ENCODE peak calls at places on chromosomes 11 and 22, in nine cellular contexts. One of them, this sample, is unnamed. For H3K4me1, the result is how much of the 10 kb centered on the place peaks cover.

GRCh38 chr11:78038697-78039313 is 15.7 kb upstream of the KCTD14 start:
- DNase-seq in mucosa of descending colon: peak
- DNase-seq in fibroblast of lung: peak
- DNase-seq in lung: peak
- DNase-seq in tibial artery: no peak
- DNase-seq in cardiac muscle cell: no peak
- DNase-seq in PC-9: no peak
- DNase-seq in DND-41: no peak
- DNase-seq in CD8-positive, alpha-beta T cell: no peak
- DNase-seq in this sample: no peak

GRCh38 chr11:1854132-1854948 is 1.5 kb downstream of the LSP1 start:
- DNase-seq in CD8-positive, alpha-beta T cell: no peak
- DNase-seq in mucosa of descending colon: peak
- DNase-seq in DND-41: no peak
- DNase-seq in cardiac muscle cell: no peak
- DNase-seq in lung: no peak
- DNase-seq in tibial artery: no peak
- DNase-seq in PC-9: no peak
- DNase-seq in fibroblast of lung: no peak
- DNase-seq in this sample: no peak

GRCh38 chr22:36374603-36375024 is 13.2 kb downstream of the MYH9 start:
- DNase-seq in tibial artery: no peak
- DNase-seq in CD8-positive, alpha-beta T cell: peak
- DNase-seq in cardiac muscle cell: no peak
- DNase-seq in lung: no peak
- DNase-seq in DND-41: no peak
- DNase-seq in fibroblast of lung: peak
- DNase-seq in PC-9: peak
- DNase-seq in mucosa of descending colon: peak
- DNase-seq in this sample: peak

GRCh38 chr11:66221726-66222236 is 46.7 kb upstream of the RAB1B start:
- DNase-seq in DND-41: no peak
- DNase-seq in lung: no peak
- DNase-seq in cardiac muscle cell: no peak
- DNase-seq in tibial artery: peak
- DNase-seq in fibroblast of lung: no peak
- DNase-seq in PC-9: no peak
- DNase-seq in CD8-positive, alpha-beta T cell: no peak
- DNase-seq in mucosa of descending colon: no peak
- DNase-seq in this sample: no peak

GRCh38 chr11:17406082-17406817 is 17.8 kb upstream of the KCNJ11 start:
- DNase-seq in cardiac muscle cell: no peak
- DNase-seq in DND-41: no peak
- DNase-seq in mucosa of descending colon: no peak
- DNase-seq in fibroblast of lung: no peak
- DNase-seq in PC-9: no peak
- DNase-seq in tibial artery: no peak
- DNase-seq in CD8-positive, alpha-beta T cell: no peak
- DNase-seq in lung: peak
- DNase-seq in this sample: peak

GRCh38 chr11:78525720-78526119 is 48.9 kb downstream of the NARS2 start:
- DNase-seq in tibial artery: no peak
- DNase-seq in mucosa of descending colon: no peak
- DNase-seq in DND-41: no peak
- DNase-seq in PC-9: no peak
- DNase-seq in cardiac muscle cell: no peak
- DNase-seq in CD8-positive, alpha-beta T cell: no peak
- DNase-seq in fibroblast of lung: peak
- DNase-seq in lung: no peak
- DNase-seq in this sample: no peak

GRCh38 chr11:126655807-126656128 is 300.3 kb downstream of the ST3GAL4 start:
- DNase-seq in mucosa of descending colon: no peak
- DNase-seq in tibial artery: no peak
- DNase-seq in cardiac muscle cell: no peak
- DNase-seq in lung: no peak
- DNase-seq in DND-41: no peak
- DNase-seq in PC-9: no peak
- DNase-seq in CD8-positive, alpha-beta T cell: no peak
- DNase-seq in fibroblast of lung: peak
- DNase-seq in this sample: no peak

GRCh38 chr11:69509846-69510390 is 28.5 kb downstream of the LINC01488 start:
- DNase-seq in PC-9: no peak
- DNase-seq in mucosa of descending colon: no peak
- DNase-seq in DND-41: no peak
- DNase-seq in tibial artery: no peak
- DNase-seq in lung: no peak
- DNase-seq in fibroblast of lung: no peak
- DNase-seq in CD8-positive, alpha-beta T cell: no peak
- DNase-seq in cardiac muscle cell: no peak
- DNase-seq in this sample: no peak

GRCh38 chr11:10022764-10023163 is 271.3 kb downstream of the SBF2 start:
- DNase-seq in lung: no peak
- DNase-seq in tibial artery: no peak
- DNase-seq in CD8-positive, alpha-beta T cell: no peak
- DNase-seq in cardiac muscle cell: no peak
- DNase-seq in PC-9: no peak
- DNase-seq in mucosa of descending colon: no peak
- DNase-seq in fibroblast of lung: no peak
- DNase-seq in DND-41: no peak
- DNase-seq in this sample: no peak

GRCh38 chr11:10322830-10323792 is 18.2 kb downstream of the ADM start:
- DNase-seq in DND-41: peak
- DNase-seq in cardiac muscle cell: peak
- DNase-seq in PC-9: peak
- DNase-seq in tibial artery: peak
- DNase-seq in lung: no peak
- DNase-seq in CD8-positive, alpha-beta T cell: peak
- DNase-seq in mucosa of descending colon: no peak
- DNase-seq in fibroblast of lung: peak
- DNase-seq in this sample: peak

GRCh38 chr11:111236355-111236754 is 9.2 kb upstream of the POU2AF2 start:
- DNase-seq in DND-41: no peak
- DNase-seq in fibroblast of lung: no peak
- DNase-seq in PC-9: no peak
- DNase-seq in mucosa of descending colon: no peak
- DNase-seq in lung: no peak
- DNase-seq in CD8-positive, alpha-beta T cell: no peak
- DNase-seq in cardiac muscle cell: no peak
- DNase-seq in tibial artery: no peak
- DNase-seq in this sample: no peak

DNA sequence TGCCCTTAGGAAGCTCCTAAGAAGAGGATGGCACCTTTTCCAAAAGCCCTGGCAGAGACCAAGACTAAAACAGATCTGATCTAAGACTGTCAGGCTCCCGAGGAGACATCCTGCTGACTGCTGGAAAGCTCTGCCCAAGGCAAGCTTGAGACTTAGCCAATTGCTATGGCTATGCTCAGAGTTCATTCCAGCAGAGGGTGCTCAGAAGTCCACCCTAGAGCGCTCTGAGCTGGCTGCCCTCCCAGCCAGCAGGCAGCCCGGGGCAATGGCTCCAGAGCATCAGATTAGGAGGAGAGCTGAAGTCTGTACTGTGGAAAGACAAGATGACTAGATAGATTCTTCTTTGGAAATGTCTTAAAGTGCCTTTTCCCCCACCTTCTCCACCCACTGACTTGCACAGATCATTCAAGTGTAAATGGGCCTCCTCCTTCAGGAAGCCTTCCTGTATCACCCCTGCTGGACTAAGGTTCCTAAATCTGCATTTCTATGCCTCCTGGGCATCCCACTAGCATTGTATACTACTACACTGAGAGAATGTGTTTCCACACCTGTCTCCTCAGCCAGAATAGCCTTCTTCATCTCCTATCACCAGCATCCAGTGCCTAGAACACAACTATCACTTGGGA is 23.4 kb downstream of the LRRC55 start:
- DNase-seq in lung: no peak
- DNase-seq in mucosa of descending colon: no peak
- DNase-seq in tibial artery: no peak
- DNase-seq in DND-41: no peak
- DNase-seq in CD8-positive, alpha-beta T cell: no peak
- DNase-seq in cardiac muscle cell: no peak
- DNase-seq in PC-9: no peak
- DNase-seq in fibroblast of lung: peak
- DNase-seq in this sample: no peak
- H3K4me3 ChIP-seq in lung: no peak
- H3K4me3 ChIP-seq in mucosa of descending colon: no peak
- H3K4me3 ChIP-seq in tibial artery: no peak
- H3K4me3 ChIP-seq in DND-41: no peak
- H3K4me3 ChIP-seq in CD8-positive, alpha-beta T cell: no peak
- H3K4me3 ChIP-seq in cardiac muscle cell: no peak
- H3K4me3 ChIP-seq in PC-9: no peak
- H3K4me3 ChIP-seq in fibroblast of lung: no peak
- H3K4me3 ChIP-seq in this sample: no peak

GRCh38 chr11:103547691-103548090 is 438.5 kb downstream of the DYNC2H1 start:
- DNase-seq in fibroblast of lung: no peak
- DNase-seq in PC-9: no peak
- DNase-seq in CD8-positive, alpha-beta T cell: no peak
- DNase-seq in DND-41: no peak
- DNase-seq in tibial artery: no peak
- DNase-seq in lung: no peak
- DNase-seq in mucosa of descending colon: no peak
- DNase-seq in cardiac muscle cell: no peak
- DNase-seq in this sample: no peak
- TF ChIP-seq CTCF in fibroblast of lung: no peak
- TF ChIP-seq CTCF in PC-9: no peak
- TF ChIP-seq CTCF in CD8-positive, alpha-beta T cell: no peak
- TF ChIP-seq CTCF in DND-41: no peak
- TF ChIP-seq CTCF in tibial artery: no peak
- TF ChIP-seq CTCF in lung: no peak
- TF ChIP-seq CTCF in mucosa of descending colon: no peak
- TF ChIP-seq CTCF in cardiac muscle cell: no peak
- TF ChIP-seq CTCF in this sample: no peak

GRCh38 chr11:114258696-114259095 is 37.5 kb upstream of the NNMT start:
- DNase-seq in fibroblast of lung: no peak
- DNase-seq in PC-9: no peak
- DNase-seq in mucosa of descending colon: no peak
- DNase-seq in lung: no peak
- DNase-seq in cardiac muscle cell: no peak
- DNase-seq in DND-41: no peak
- DNase-seq in CD8-positive, alpha-beta T cell: no peak
- DNase-seq in tibial artery: no peak
- DNase-seq in this sample: no peak
- H3K4me1 ChIP-seq in fibroblast of lung: under half
- H3K4me1 ChIP-seq in PC-9: under half
- H3K4me1 ChIP-seq in mucosa of descending colon: under half
- H3K4me1 ChIP-seq in lung: under half
- H3K4me1 ChIP-seq in cardiac muscle cell: under half
- H3K4me1 ChIP-seq in DND-41: under half
- H3K4me1 ChIP-seq in CD8-positive, alpha-beta T cell: under half
- H3K4me1 ChIP-seq in tibial artery: under half
- H3K4me1 ChIP-seq in this sample: half or more

GRCh38 chr22:45006101-45006872 is 3.5 kb downstream of the PHF21B start:
- DNase-seq in mucosa of descending colon: no peak
- DNase-seq in tibial artery: no peak
- DNase-seq in DND-41: no peak
- DNase-seq in cardiac muscle cell: peak
- DNase-seq in lung: no peak
- DNase-seq in CD8-positive, alpha-beta T cell: no peak
- DNase-seq in fibroblast of lung: no peak
- DNase-seq in PC-9: no peak
- DNase-seq in this sample: no peak
- H3K4me3 ChIP-seq in mucosa of descending colon: no peak
- H3K4me3 ChIP-seq in tibial artery: peak
- H3K4me3 ChIP-seq in DND-41: no peak
- H3K4me3 ChIP-seq in cardiac muscle cell: peak
- H3K4me3 ChIP-seq in lung: no peak
- H3K4me3 ChIP-seq in CD8-positive, alpha-beta T cell: no peak
- H3K4me3 ChIP-seq in fibroblast of lung: no peak
- H3K4me3 ChIP-seq in PC-9: no peak
- H3K4me3 ChIP-seq in this sample: peak

GRCh38 chr22:44702479-44703219 is 645 bp downstream of the PRR5 start:
- DNase-seq in fibroblast of lung: peak
- DNase-seq in cardiac muscle cell: peak
- DNase-seq in PC-9: peak
- DNase-seq in DND-41: peak
- DNase-seq in lung: no peak
- DNase-seq in tibial artery: no peak
- DNase-seq in CD8-positive, alpha-beta T cell: peak
- DNase-seq in mucosa of descending colon: no peak
- DNase-seq in this sample: no peak
- TF ChIP-seq CTCF in fibroblast of lung: peak
- TF ChIP-seq CTCF in cardiac muscle cell: peak
- TF ChIP-seq CTCF in PC-9: no peak
- TF ChIP-seq CTCF in DND-41: peak
- TF ChIP-seq CTCF in lung: no peak
- TF ChIP-seq CTCF in tibial artery: no peak
- TF ChIP-seq CTCF in CD8-positive, alpha-beta T cell: no peak
- TF ChIP-seq CTCF in mucosa of descending colon: no peak
- TF ChIP-seq CTCF in this sample: no peak

DNA sequence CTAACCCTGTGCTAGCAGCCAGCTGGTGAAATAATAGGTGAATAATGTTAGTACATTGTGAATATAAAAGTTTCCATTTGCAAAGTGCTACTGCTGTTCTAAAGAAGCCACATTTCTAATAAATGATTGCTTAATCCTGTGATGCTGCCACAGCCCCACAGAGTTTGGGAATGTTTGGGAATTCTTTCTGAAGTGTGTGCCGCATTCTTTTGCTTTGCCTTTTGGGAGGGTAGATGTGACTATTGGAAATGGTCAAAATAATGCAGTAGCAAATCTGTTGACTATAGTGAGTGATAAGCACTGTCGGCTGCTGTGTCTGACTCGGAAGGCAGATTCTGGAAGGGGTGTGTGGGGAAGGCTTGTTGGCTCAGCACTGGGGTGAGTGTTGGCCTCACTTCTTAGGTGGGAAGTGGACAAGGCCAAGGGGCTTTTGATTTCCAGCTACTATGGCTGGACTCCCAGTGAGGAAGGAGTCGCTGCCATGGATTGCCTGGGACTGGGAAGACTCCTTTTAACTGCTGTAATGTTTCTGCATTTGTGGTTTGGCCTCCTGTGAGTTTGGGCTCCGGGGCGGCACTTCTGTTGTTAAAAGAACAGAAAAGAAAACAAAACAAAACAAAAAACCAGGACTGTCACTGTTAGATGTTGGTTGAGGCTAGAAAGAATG is 20.0 kb downstream of the ZBTB16 start:
- DNase-seq in cardiac muscle cell: no peak
- DNase-seq in fibroblast of lung: no peak
- DNase-seq in mucosa of descending colon: no peak
- DNase-seq in PC-9: no peak
- DNase-seq in lung: no peak
- DNase-seq in DND-41: no peak
- DNase-seq in tibial artery: no peak
- DNase-seq in CD8-positive, alpha-beta T cell: no peak
- DNase-seq in this sample: peak
- H3K4me1 ChIP-seq in cardiac muscle cell: under half
- H3K4me1 ChIP-seq in fibroblast of lung: under half
- H3K4me1 ChIP-seq in mucosa of descending colon: half or more
- H3K4me1 ChIP-seq in PC-9: under half
- H3K4me1 ChIP-seq in lung: half or more
- H3K4me1 ChIP-seq in DND-41: under half
- H3K4me1 ChIP-seq in tibial artery: half or more
- H3K4me1 ChIP-seq in CD8-positive, alpha-beta T cell: under half
- H3K4me1 ChIP-seq in this sample: half or more

GRCh38 chr11:114160884-114161283 is 101.4 kb downstream of the ZBTB16 start:
- DNase-seq in mucosa of descending colon: no peak
- DNase-seq in DND-41: no peak
- DNase-seq in tibial artery: no peak
- DNase-seq in CD8-positive, alpha-beta T cell: no peak
- DNase-seq in lung: no peak
- DNase-seq in fibroblast of lung: no peak
- DNase-seq in PC-9: no peak
- DNase-seq in cardiac muscle cell: no peak
- DNase-seq in this sample: peak
- H3K4me3 ChIP-seq in mucosa of descending colon: no peak
- H3K4me3 ChIP-seq in DND-41: no peak
- H3K4me3 ChIP-seq in tibial artery: peak
- H3K4me3 ChIP-seq in CD8-positive, alpha-beta T cell: no peak
- H3K4me3 ChIP-seq in lung: no peak
- H3K4me3 ChIP-seq in fibroblast of lung: no peak
- H3K4me3 ChIP-seq in PC-9: no peak
- H3K4me3 ChIP-seq in cardiac muscle cell: no peak
- H3K4me3 ChIP-seq in this sample: peak

This sample was measured in psoas muscle.